ENCODE peak calls at places on chromosomes 7 and 10, in seven cellular contexts. C is activated T-cell treated with anti-CD3 and anti-CD28 coated beads, Interleukin-2, amount 50 U/mL, for 4 hours; B is SHP77; W is naive thymus-derived CD8-positive, alpha-beta T cell; L is epithelial cell of prostate; E is tibial artery; U is activated effector memory CD4-positive, alpha-beta T cell treated with Interleukin-2 at 50 U/mL for 16 hours. I is an unnamed sample.

GRCh38 chr10:89814278-89814677 is 112.9 kb downstream of the KIF20B start:
- DNase-seq in W (no peak), E (no peak), B (no peak), C (no peak), U (no peak), L (no peak), I (no peak)

GRCh38 chr10:126521354-126521753 is 133.1 kb upstream of the ADAM12 start:
- DNase-seq in B (no peak), W (no peak), U (no peak), E (no peak), C (no peak), L (no peak), I (no peak)

GRCh38 chr10:116947838-116948529 is 57.0 kb downstream of the SHTN1 start:
- DNase-seq in B (no peak), L (peak; percentile 6), W (no peak), E (no peak), C (no peak), U (no peak), I (no peak)

GRCh38 chr7:37282927-37283326 is 165.7 kb downstream of the ELMO1 start:
- DNase-seq in E (no peak), U (no peak), C (no peak), W (no peak), L (no peak), B (no peak), I (no peak)

GRCh38 chr7:1810521-1810920 is 140.4 kb downstream of the ELFN1 start:
- DNase-seq in L (no peak), W (no peak), B (no peak), E (no peak), U (no peak), C (no peak), I (no peak)

GRCh38 chr10:1058017-1058416 is 1.8 kb downstream of the WDR37 start:
- DNase-seq in E (no peak), L (no peak), B (no peak), W (no peak), U (no peak), C (no peak), I (no peak)

GRCh38 chr7:76515999-76516443 is 5.7 kb downstream of the UPK3B start:
- DNase-seq in C (no peak), U (no peak), B (peak; percentile 25), W (peak; percentile 53), L (no peak), E (no peak), I (no peak)

GRCh38 chr10:120711857-120712256 is 139.3 kb upstream of the WDR11 start:
- DNase-seq in E (no peak), L (no peak), U (no peak), B (no peak), C (no peak), W (no peak), I (no peak)

GRCh38 chr7:131391145-131391544 is 63.5 kb downstream of the MKLN1 start:
- DNase-seq in C (no peak), W (no peak), L (no peak), E (no peak), B (no peak), U (no peak), I (no peak)

GRCh38 chr10:69225681-69226080 is 5.5 kb downstream of the HKDC1 start:
- DNase-seq in W (no peak), E (no peak), C (no peak), U (no peak), L (no peak), B (no peak), I (no peak)